ENCODE peak calls at places on chromosomes 16 and 17, in seven cellular contexts. One of them, this sample, is unnamed.

GRCh38 chr16:27405546-27406451 is 3.8 kb downstream of the IL21R start:
- DNase-seq in T-helper 9 cell: peak
- DNase-seq in lower lobe of right lung: no peak
- DNase-seq in cardiac muscle cell: peak
- DNase-seq in epithelial cell of esophagus: no peak
- DNase-seq in T-helper 1 cell: peak
- DNase-seq in foreskin fibroblast: peak
- DNase-seq in this sample: no peak

GRCh38 chr17:74485012-74485743 is 18.7 kb downstream of the CD300A start:
- DNase-seq in T-helper 9 cell: no peak
- DNase-seq in lower lobe of right lung: no peak
- DNase-seq in cardiac muscle cell: no peak
- DNase-seq in epithelial cell of esophagus: no peak
- DNase-seq in T-helper 1 cell: no peak
- DNase-seq in foreskin fibroblast: no peak
- DNase-seq in this sample: no peak

GRCh38 chr16:69820926-69821541 is 58.9 kb downstream of the WWP2 start:
- DNase-seq in T-helper 9 cell: no peak
- DNase-seq in lower lobe of right lung: no peak
- DNase-seq in cardiac muscle cell: peak
- DNase-seq in epithelial cell of esophagus: no peak
- DNase-seq in T-helper 1 cell: no peak
- DNase-seq in foreskin fibroblast: peak
- DNase-seq in this sample: peak

GRCh38 chr16:14205666-14206065 is 134.5 kb downstream of the MRTFB start:
- DNase-seq in T-helper 9 cell: no peak
- DNase-seq in lower lobe of right lung: no peak
- DNase-seq in cardiac muscle cell: no peak
- DNase-seq in epithelial cell of esophagus: no peak
- DNase-seq in T-helper 1 cell: no peak
- DNase-seq in foreskin fibroblast: no peak
- DNase-seq in this sample: no peak

GRCh38 chr17:63697341-63698286 is 2.3 kb downstream of the LIMD2 start:
- DNase-seq in T-helper 9 cell: peak
- DNase-seq in lower lobe of right lung: peak
- DNase-seq in cardiac muscle cell: peak
- DNase-seq in epithelial cell of esophagus: peak
- DNase-seq in T-helper 1 cell: peak
- DNase-seq in foreskin fibroblast: peak
- DNase-seq in this sample: no peak

GRCh38 chr16:84585886-84586285 is 32.0 kb downstream of the COTL1 start:
- DNase-seq in T-helper 9 cell: no peak
- DNase-seq in lower lobe of right lung: no peak
- DNase-seq in cardiac muscle cell: no peak
- DNase-seq in epithelial cell of esophagus: peak
- DNase-seq in T-helper 1 cell: no peak
- DNase-seq in foreskin fibroblast: peak
- DNase-seq in this sample: no peak

GRCh38 chr17:40063034-40063765 is 435 bp downstream of the THRA start:
- DNase-seq in T-helper 9 cell: peak
- DNase-seq in lower lobe of right lung: peak
- DNase-seq in cardiac muscle cell: peak
- DNase-seq in epithelial cell of esophagus: peak
- DNase-seq in T-helper 1 cell: no peak
- DNase-seq in foreskin fibroblast: peak
- DNase-seq in this sample: no peak

GRCh38 chr16:77584205-77584859 is 138.0 kb upstream of the NUDT7 start:
- DNase-seq in T-helper 9 cell: peak
- DNase-seq in lower lobe of right lung: no peak
- DNase-seq in cardiac muscle cell: peak
- DNase-seq in epithelial cell of esophagus: peak
- DNase-seq in T-helper 1 cell: no peak
- DNase-seq in foreskin fibroblast: peak
- DNase-seq in this sample: no peak

GRCh38 chr16:82111944-82112343 is 58.1 kb downstream of the MPHOSPH6 start:
- DNase-seq in T-helper 9 cell: no peak
- DNase-seq in lower lobe of right lung: no peak
- DNase-seq in cardiac muscle cell: no peak
- DNase-seq in epithelial cell of esophagus: peak
- DNase-seq in T-helper 1 cell: no peak
- DNase-seq in foreskin fibroblast: no peak
- DNase-seq in this sample: no peak

GRCh38 chr17:43713494-43714162 is 45.0 kb downstream of the SOST start:
- DNase-seq in T-helper 9 cell: no peak
- DNase-seq in lower lobe of right lung: no peak
- DNase-seq in cardiac muscle cell: peak
- DNase-seq in epithelial cell of esophagus: peak
- DNase-seq in T-helper 1 cell: no peak
- DNase-seq in foreskin fibroblast: peak
- DNase-seq in this sample: no peak

GRCh38 chr17:77145635-77146632 is 5.2 kb downstream of the SEC14L1 start:
- DNase-seq in T-helper 9 cell: no peak
- DNase-seq in lower lobe of right lung: peak
- DNase-seq in cardiac muscle cell: peak
- DNase-seq in epithelial cell of esophagus: peak
- DNase-seq in T-helper 1 cell: no peak
- DNase-seq in foreskin fibroblast: peak
- DNase-seq in this sample: peak

GRCh38 chr17:66422181-66422580 is 119.8 kb downstream of the PRKCA start:
- DNase-seq in T-helper 9 cell: no peak
- DNase-seq in lower lobe of right lung: no peak
- DNase-seq in cardiac muscle cell: no peak
- DNase-seq in epithelial cell of esophagus: peak
- DNase-seq in T-helper 1 cell: no peak
- DNase-seq in foreskin fibroblast: peak
- DNase-seq in this sample: no peak

GRCh38 chr16:83002351-83003334 is 375.9 kb downstream of the CDH13 start:
- DNase-seq in T-helper 9 cell: no peak
- DNase-seq in lower lobe of right lung: no peak
- DNase-seq in cardiac muscle cell: peak
- DNase-seq in epithelial cell of esophagus: no peak
- DNase-seq in T-helper 1 cell: no peak
- DNase-seq in foreskin fibroblast: peak
- DNase-seq in this sample: no peak

GRCh38 chr16:3553138-3553923 is 23.9 kb downstream of the NLRC3 start:
- DNase-seq in T-helper 9 cell: no peak
- DNase-seq in lower lobe of right lung: no peak
- DNase-seq in cardiac muscle cell: no peak
- DNase-seq in epithelial cell of esophagus: no peak
- DNase-seq in T-helper 1 cell: no peak
- DNase-seq in foreskin fibroblast: peak
- DNase-seq in this sample: no peak

GRCh38 chr16:3035972-3036725 is 595 bp downstream of the BICDL2 start:
- DNase-seq in T-helper 9 cell: no peak
- DNase-seq in lower lobe of right lung: peak
- DNase-seq in cardiac muscle cell: no peak
- DNase-seq in epithelial cell of esophagus: no peak
- DNase-seq in T-helper 1 cell: no peak
- DNase-seq in foreskin fibroblast: no peak
- DNase-seq in this sample: no peak

GRCh38 chr17:82320956-82321927 is 3.8 kb upstream of the CD7 start:
- DNase-seq in T-helper 9 cell: peak
- DNase-seq in lower lobe of right lung: peak
- DNase-seq in cardiac muscle cell: peak
- DNase-seq in epithelial cell of esophagus: peak
- DNase-seq in T-helper 1 cell: peak
- DNase-seq in foreskin fibroblast: no peak
- DNase-seq in this sample: no peak

GRCh38 chr17:6323626-6324356 is 111.1 kb downstream of the AIPL1 start:
- DNase-seq in T-helper 9 cell: no peak
- DNase-seq in lower lobe of right lung: no peak
- DNase-seq in cardiac muscle cell: no peak
- DNase-seq in epithelial cell of esophagus: no peak
- DNase-seq in T-helper 1 cell: no peak
- DNase-seq in foreskin fibroblast: no peak
- DNase-seq in this sample: no peak